ENCODE peak calls at places on chromosomes 7 and 10, in ten cellular contexts. One of them, this sample, is unnamed.

GRCh38 chr7:92421676-92422435 is 25.4 kb upstream of the GATAD1 start:
- DNase-seq in lower lobe of right lung: no peak
- DNase-seq in cardiac muscle cell: peak
- DNase-seq in gastrocnemius medialis: no peak
- DNase-seq in endodermal cell: no peak
- DNase-seq in left ventricle myocardium inferior: no peak
- DNase-seq in CD4-positive, alpha-beta T cell: no peak
- DNase-seq in osteoblast: no peak
- DNase-seq in stomach: no peak
- DNase-seq in testis: no peak
- DNase-seq in this sample: no peak

GRCh38 chr7:93145324-93145723 is 2.9 kb downstream of the SAMD9L start:
- DNase-seq in lower lobe of right lung: no peak
- DNase-seq in cardiac muscle cell: no peak
- DNase-seq in gastrocnemius medialis: no peak
- DNase-seq in endodermal cell: no peak
- DNase-seq in left ventricle myocardium inferior: no peak
- DNase-seq in CD4-positive, alpha-beta T cell: no peak
- DNase-seq in osteoblast: no peak
- DNase-seq in stomach: no peak
- DNase-seq in testis: no peak
- DNase-seq in this sample: no peak

GRCh38 chr10:127977368-127978009 is 70.6 kb downstream of the PTPRE start:
- DNase-seq in lower lobe of right lung: peak
- DNase-seq in cardiac muscle cell: no peak
- DNase-seq in gastrocnemius medialis: peak
- DNase-seq in endodermal cell: no peak
- DNase-seq in left ventricle myocardium inferior: peak
- DNase-seq in CD4-positive, alpha-beta T cell: no peak
- DNase-seq in osteoblast: peak
- DNase-seq in stomach: peak
- DNase-seq in testis: peak
- DNase-seq in this sample: no peak

GRCh38 chr10:12719365-12719764 is 282.1 kb downstream of the CCDC3 start:
- DNase-seq in lower lobe of right lung: no peak
- DNase-seq in cardiac muscle cell: no peak
- DNase-seq in gastrocnemius medialis: peak
- DNase-seq in endodermal cell: no peak
- DNase-seq in left ventricle myocardium inferior: no peak
- DNase-seq in CD4-positive, alpha-beta T cell: no peak
- DNase-seq in osteoblast: no peak
- DNase-seq in stomach: no peak
- DNase-seq in testis: no peak
- DNase-seq in this sample: no peak

GRCh38 chr10:89699581-89700064 is 1.8 kb upstream of the KIF20B start:
- DNase-seq in lower lobe of right lung: no peak
- DNase-seq in cardiac muscle cell: no peak
- DNase-seq in gastrocnemius medialis: no peak
- DNase-seq in endodermal cell: no peak
- DNase-seq in left ventricle myocardium inferior: no peak
- DNase-seq in CD4-positive, alpha-beta T cell: no peak
- DNase-seq in osteoblast: no peak
- DNase-seq in stomach: no peak
- DNase-seq in testis: no peak
- DNase-seq in this sample: no peak

GRCh38 chr7:38558786-38559185 is 72.4 kb downstream of the AMPH start:
- DNase-seq in lower lobe of right lung: no peak
- DNase-seq in cardiac muscle cell: no peak
- DNase-seq in gastrocnemius medialis: no peak
- DNase-seq in endodermal cell: no peak
- DNase-seq in left ventricle myocardium inferior: no peak
- DNase-seq in CD4-positive, alpha-beta T cell: no peak
- DNase-seq in osteoblast: no peak
- DNase-seq in stomach: no peak
- DNase-seq in testis: no peak
- DNase-seq in this sample: no peak

GRCh38 chr7:150971242-150972048 is 6.7 kb downstream of the KCNH2 start:
- DNase-seq in lower lobe of right lung: no peak
- DNase-seq in cardiac muscle cell: no peak
- DNase-seq in gastrocnemius medialis: no peak
- DNase-seq in endodermal cell: no peak
- DNase-seq in left ventricle myocardium inferior: peak
- DNase-seq in CD4-positive, alpha-beta T cell: no peak
- DNase-seq in osteoblast: no peak
- DNase-seq in stomach: no peak
- DNase-seq in testis: peak
- DNase-seq in this sample: no peak

GRCh38 chr7:151637781-151638261 is 118.1 kb upstream of the RHEB start:
- DNase-seq in lower lobe of right lung: no peak
- DNase-seq in cardiac muscle cell: peak
- DNase-seq in gastrocnemius medialis: no peak
- DNase-seq in endodermal cell: no peak
- DNase-seq in left ventricle myocardium inferior: no peak
- DNase-seq in CD4-positive, alpha-beta T cell: no peak
- DNase-seq in osteoblast: no peak
- DNase-seq in stomach: no peak
- DNase-seq in testis: no peak
- DNase-seq in this sample: no peak

GRCh38 chr10:97849491-97850402 is at the start of gene GOLGA7B:
- DNase-seq in lower lobe of right lung: peak
- DNase-seq in cardiac muscle cell: peak
- DNase-seq in gastrocnemius medialis: no peak
- DNase-seq in endodermal cell: peak
- DNase-seq in left ventricle myocardium inferior: peak
- DNase-seq in CD4-positive, alpha-beta T cell: peak
- DNase-seq in osteoblast: peak
- DNase-seq in stomach: peak
- DNase-seq in testis: peak
- DNase-seq in this sample: no peak

GRCh38 chr7:39432807-39433416 is 133.3 kb upstream of the YAE1 start:
- DNase-seq in lower lobe of right lung: no peak
- DNase-seq in cardiac muscle cell: no peak
- DNase-seq in gastrocnemius medialis: no peak
- DNase-seq in endodermal cell: no peak
- DNase-seq in left ventricle myocardium inferior: no peak
- DNase-seq in CD4-positive, alpha-beta T cell: no peak
- DNase-seq in osteoblast: no peak
- DNase-seq in stomach: no peak
- DNase-seq in testis: no peak
- DNase-seq in this sample: no peak

GRCh38 chr10:106577266-106577665 is 587.2 kb downstream of the SORCS1 start:
- DNase-seq in lower lobe of right lung: no peak
- DNase-seq in cardiac muscle cell: no peak
- DNase-seq in gastrocnemius medialis: no peak
- DNase-seq in endodermal cell: peak
- DNase-seq in left ventricle myocardium inferior: no peak
- DNase-seq in CD4-positive, alpha-beta T cell: no peak
- DNase-seq in osteoblast: no peak
- DNase-seq in stomach: no peak
- DNase-seq in testis: no peak
- DNase-seq in this sample: peak

GRCh38 chr7:158403013-158403821 is 184.4 kb downstream of the PTPRN2 start:
- DNase-seq in lower lobe of right lung: no peak
- DNase-seq in cardiac muscle cell: no peak
- DNase-seq in gastrocnemius medialis: no peak
- DNase-seq in endodermal cell: no peak
- DNase-seq in left ventricle myocardium inferior: no peak
- DNase-seq in CD4-positive, alpha-beta T cell: no peak
- DNase-seq in osteoblast: no peak
- DNase-seq in stomach: no peak
- DNase-seq in testis: no peak
- DNase-seq in this sample: no peak

GRCh38 chr10:128026620-128027281 is 99.5 kb downstream of the MKI67 start:
- DNase-seq in lower lobe of right lung: no peak
- DNase-seq in cardiac muscle cell: no peak
- DNase-seq in gastrocnemius medialis: no peak
- DNase-seq in endodermal cell: no peak
- DNase-seq in left ventricle myocardium inferior: no peak
- DNase-seq in CD4-positive, alpha-beta T cell: no peak
- DNase-seq in osteoblast: no peak
- DNase-seq in stomach: no peak
- DNase-seq in testis: no peak
- DNase-seq in this sample: no peak

DNA sequence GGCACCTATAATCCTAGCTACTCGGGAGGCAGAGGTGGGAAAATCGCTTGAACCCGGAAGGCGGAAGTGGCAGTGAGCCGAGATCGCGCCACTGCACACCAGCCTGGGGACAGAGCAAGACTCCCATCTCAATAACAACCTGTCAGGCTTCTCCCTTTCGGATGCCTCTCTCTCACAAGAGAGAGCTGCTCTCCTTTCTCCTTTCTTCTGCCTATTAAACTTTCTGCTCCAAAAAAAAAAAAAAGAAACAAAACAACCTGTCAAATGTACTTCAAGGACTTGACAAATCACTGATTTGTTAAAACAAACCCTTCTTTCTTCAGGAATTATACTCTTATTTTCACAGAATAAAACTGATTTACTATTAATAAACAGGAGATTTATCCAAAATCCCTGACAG is 3.6 kb downstream of the PSAP start:
- DNase-seq in lower lobe of right lung: no peak
- DNase-seq in cardiac muscle cell: no peak
- DNase-seq in gastrocnemius medialis: no peak
- DNase-seq in endodermal cell: no peak
- DNase-seq in left ventricle myocardium inferior: no peak
- DNase-seq in CD4-positive, alpha-beta T cell: no peak
- DNase-seq in osteoblast: no peak
- DNase-seq in stomach: no peak
- DNase-seq in testis: no peak
- DNase-seq in this sample: no peak
- H3K27ac ChIP-seq in lower lobe of right lung: no peak
- H3K27ac ChIP-seq in cardiac muscle cell: no peak
- H3K27ac ChIP-seq in gastrocnemius medialis: peak
- H3K27ac ChIP-seq in endodermal cell: no peak
- H3K27ac ChIP-seq in left ventricle myocardium inferior: peak
- H3K27ac ChIP-seq in CD4-positive, alpha-beta T cell: no peak
- H3K27ac ChIP-seq in osteoblast: no peak
- H3K27ac ChIP-seq in stomach: peak
- H3K27ac ChIP-seq in testis: peak
- H3K27ac ChIP-seq in this sample: no peak

DNA sequence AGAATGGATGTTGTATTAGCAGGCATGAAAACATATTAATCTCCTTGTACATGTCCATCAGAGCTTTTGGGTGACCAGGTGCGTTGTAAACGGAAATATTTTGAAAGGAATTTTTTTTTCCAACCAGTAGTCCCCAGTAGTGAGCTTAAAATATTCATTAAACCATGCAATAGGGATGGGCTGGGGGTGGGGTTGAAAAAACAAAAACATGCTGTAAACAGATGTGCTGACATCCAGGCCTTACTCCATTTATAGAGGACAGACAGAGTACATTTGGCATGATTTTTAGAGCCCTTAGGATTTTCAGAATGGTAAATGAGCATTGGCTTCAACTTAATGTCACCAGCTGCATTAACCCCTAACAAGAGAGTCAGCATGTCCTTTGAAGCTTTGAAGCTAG is 50.2 kb downstream of the PTPN12 start:
- DNase-seq in lower lobe of right lung: no peak
- DNase-seq in cardiac muscle cell: no peak
- DNase-seq in gastrocnemius medialis: no peak
- DNase-seq in endodermal cell: no peak
- DNase-seq in left ventricle myocardium inferior: no peak
- DNase-seq in CD4-positive, alpha-beta T cell: no peak
- DNase-seq in osteoblast: no peak
- DNase-seq in stomach: no peak
- DNase-seq in testis: no peak
- DNase-seq in this sample: no peak
- TF ChIP-seq CTCF in lower lobe of right lung: no peak
- TF ChIP-seq CTCF in cardiac muscle cell: no peak
- TF ChIP-seq CTCF in gastrocnemius medialis: no peak
- TF ChIP-seq CTCF in endodermal cell: no peak
- TF ChIP-seq CTCF in left ventricle myocardium inferior: no peak
- TF ChIP-seq CTCF in CD4-positive, alpha-beta T cell: no peak
- TF ChIP-seq CTCF in osteoblast: no peak
- TF ChIP-seq CTCF in stomach: no peak
- TF ChIP-seq CTCF in testis: no peak
- TF ChIP-seq CTCF in this sample: no peak

GRCh38 chr7:145845345-145845744 is 271.3 kb upstream of the CNTNAP2 start:
- DNase-seq in lower lobe of right lung: no peak
- DNase-seq in cardiac muscle cell: no peak
- DNase-seq in gastrocnemius medialis: no peak
- DNase-seq in endodermal cell: peak
- DNase-seq in left ventricle myocardium inferior: no peak
- DNase-seq in CD4-positive, alpha-beta T cell: no peak
- DNase-seq in osteoblast: peak
- DNase-seq in stomach: no peak
- DNase-seq in testis: no peak
- DNase-seq in this sample: no peak
- H3K27ac ChIP-seq in lower lobe of right lung: no peak
- H3K27ac ChIP-seq in cardiac muscle cell: no peak
- H3K27ac ChIP-seq in gastrocnemius medialis: no peak
- H3K27ac ChIP-seq in endodermal cell: no peak
- H3K27ac ChIP-seq in left ventricle myocardium inferior: no peak
- H3K27ac ChIP-seq in CD4-positive, alpha-beta T cell: no peak
- H3K27ac ChIP-seq in osteoblast: no peak
- H3K27ac ChIP-seq in stomach: no peak
- H3K27ac ChIP-seq in testis: no peak
- H3K27ac ChIP-seq in this sample: no peak

GRCh38 chr10:86825366-86825765 is 68.9 kb downstream of the BMPR1A start:
- DNase-seq in lower lobe of right lung: no peak
- DNase-seq in cardiac muscle cell: no peak
- DNase-seq in gastrocnemius medialis: no peak
- DNase-seq in endodermal cell: no peak
- DNase-seq in left ventricle myocardium inferior: no peak
- DNase-seq in CD4-positive, alpha-beta T cell: no peak
- DNase-seq in osteoblast: no peak
- DNase-seq in stomach: no peak
- DNase-seq in testis: no peak
- DNase-seq in this sample: no peak
- TF ChIP-seq CTCF in lower lobe of right lung: no peak
- TF ChIP-seq CTCF in cardiac muscle cell: no peak
- TF ChIP-seq CTCF in gastrocnemius medialis: no peak
- TF ChIP-seq CTCF in endodermal cell: no peak
- TF ChIP-seq CTCF in left ventricle myocardium inferior: no peak
- TF ChIP-seq CTCF in CD4-positive, alpha-beta T cell: no peak
- TF ChIP-seq CTCF in osteoblast: no peak
- TF ChIP-seq CTCF in stomach: no peak
- TF ChIP-seq CTCF in testis: no peak
- TF ChIP-seq CTCF in this sample: no peak

This sample was measured in foreskin keratinocyte.